ENCODE peak calls at places on chromosomes 16 and 17, in seven cellular contexts. One of them, this sample, is unnamed.

GRCh38 chr17:30337393-30337999 is 3.6 kb upstream of the TMIGD1 start:
- DNase-seq in Peyer's patch: no peak
- DNase-seq in fibroblast of mammary gland: no peak
- DNase-seq in neural progenitor cell: no peak
- DNase-seq in right atrium auricular region: no peak
- DNase-seq in HCT116: no peak
- DNase-seq in IMR-90: no peak
- DNase-seq in this sample: no peak

GRCh38 chr16:10932959-10933710 is 9.1 kb downstream of the DEXI start:
- DNase-seq in Peyer's patch: no peak
- DNase-seq in IMR-90: no peak
- DNase-seq in HCT116: no peak
- DNase-seq in neural progenitor cell: no peak
- DNase-seq in right atrium auricular region: no peak
- DNase-seq in fibroblast of mammary gland: no peak
- DNase-seq in this sample: no peak

GRCh38 chr16:55809386-55809785 is 23.5 kb downstream of the CES1 start:
- DNase-seq in neural progenitor cell: no peak
- DNase-seq in right atrium auricular region: no peak
- DNase-seq in IMR-90: no peak
- DNase-seq in fibroblast of mammary gland: no peak
- DNase-seq in HCT116: no peak
- DNase-seq in Peyer's patch: no peak
- DNase-seq in this sample: no peak

GRCh38 chr17:36124879-36125824 is 21.5 kb downstream of the CCL4 start:
- DNase-seq in HCT116: peak
- DNase-seq in Peyer's patch: no peak
- DNase-seq in right atrium auricular region: no peak
- DNase-seq in neural progenitor cell: peak
- DNase-seq in fibroblast of mammary gland: peak
- DNase-seq in IMR-90: no peak
- DNase-seq in this sample: no peak

GRCh38 chr16:87420401-87421368 is 28.5 kb downstream of the MAP1LC3B start:
- DNase-seq in HCT116: no peak
- DNase-seq in IMR-90: no peak
- DNase-seq in right atrium auricular region: no peak
- DNase-seq in neural progenitor cell: no peak
- DNase-seq in Peyer's patch: no peak
- DNase-seq in fibroblast of mammary gland: no peak
- DNase-seq in this sample: no peak

GRCh38 chr17:47077576-47077975 is 98.5 kb upstream of the RPRML start:
- DNase-seq in right atrium auricular region: no peak
- DNase-seq in IMR-90: peak
- DNase-seq in neural progenitor cell: no peak
- DNase-seq in HCT116: no peak
- DNase-seq in Peyer's patch: no peak
- DNase-seq in fibroblast of mammary gland: peak
- DNase-seq in this sample: no peak

GRCh38 chr16:55664786-55665407 is 9.1 kb downstream of the SLC6A2 start:
- DNase-seq in Peyer's patch: no peak
- DNase-seq in neural progenitor cell: no peak
- DNase-seq in fibroblast of mammary gland: no peak
- DNase-seq in right atrium auricular region: no peak
- DNase-seq in IMR-90: no peak
- DNase-seq in HCT116: no peak
- DNase-seq in this sample: no peak

GRCh38 chr17:32609085-32609484 is 122.3 kb downstream of the CDK5R1 start:
- DNase-seq in neural progenitor cell: no peak
- DNase-seq in Peyer's patch: peak
- DNase-seq in HCT116: peak
- DNase-seq in IMR-90: no peak
- DNase-seq in fibroblast of mammary gland: peak
- DNase-seq in right atrium auricular region: no peak
- DNase-seq in this sample: peak

GRCh38 chr17:48629411-48629759 is 3.2 kb upstream of the HOXB9 start:
- DNase-seq in HCT116: no peak
- DNase-seq in right atrium auricular region: no peak
- DNase-seq in IMR-90: no peak
- DNase-seq in fibroblast of mammary gland: no peak
- DNase-seq in Peyer's patch: no peak
- DNase-seq in neural progenitor cell: no peak
- DNase-seq in this sample: no peak

GRCh38 chr17:80254396-80255241 is 6.0 kb upstream of the RNF213 start:
- DNase-seq in fibroblast of mammary gland: peak
- DNase-seq in HCT116: peak
- DNase-seq in IMR-90: peak
- DNase-seq in right atrium auricular region: no peak
- DNase-seq in Peyer's patch: peak
- DNase-seq in neural progenitor cell: no peak
- DNase-seq in this sample: peak

GRCh38 chr16:79351927-79352326 is 248.6 kb downstream of the MAF start:
- DNase-seq in IMR-90: no peak
- DNase-seq in HCT116: no peak
- DNase-seq in right atrium auricular region: no peak
- DNase-seq in fibroblast of mammary gland: no peak
- DNase-seq in neural progenitor cell: no peak
- DNase-seq in Peyer's patch: no peak
- DNase-seq in this sample: no peak

GRCh38 chr16:80563066-80563465 is 22.3 kb downstream of the DYNLRB2 start:
- DNase-seq in right atrium auricular region: no peak
- DNase-seq in IMR-90: no peak
- DNase-seq in Peyer's patch: no peak
- DNase-seq in fibroblast of mammary gland: no peak
- DNase-seq in neural progenitor cell: no peak
- DNase-seq in HCT116: no peak
- DNase-seq in this sample: no peak

GRCh38 chr16:1137604-1138003 is 15.3 kb upstream of the CACNA1H start:
- DNase-seq in Peyer's patch: peak
- DNase-seq in IMR-90: peak
- DNase-seq in neural progenitor cell: no peak
- DNase-seq in fibroblast of mammary gland: peak
- DNase-seq in HCT116: no peak
- DNase-seq in right atrium auricular region: no peak
- DNase-seq in this sample: no peak

GRCh38 chr16:7393680-7394079 is 61.0 kb downstream of the RBFOX1 start:
- DNase-seq in neural progenitor cell: no peak
- DNase-seq in HCT116: no peak
- DNase-seq in IMR-90: no peak
- DNase-seq in right atrium auricular region: no peak
- DNase-seq in Peyer's patch: no peak
- DNase-seq in fibroblast of mammary gland: no peak
- DNase-seq in this sample: no peak

GRCh38 chr16:65876200-65876498 is 490.3 kb upstream of the CDH5 start:
- DNase-seq in neural progenitor cell: no peak
- DNase-seq in fibroblast of mammary gland: peak
- DNase-seq in IMR-90: peak
- DNase-seq in right atrium auricular region: no peak
- DNase-seq in Peyer's patch: no peak
- DNase-seq in HCT116: no peak
- DNase-seq in this sample: no peak

DNA sequence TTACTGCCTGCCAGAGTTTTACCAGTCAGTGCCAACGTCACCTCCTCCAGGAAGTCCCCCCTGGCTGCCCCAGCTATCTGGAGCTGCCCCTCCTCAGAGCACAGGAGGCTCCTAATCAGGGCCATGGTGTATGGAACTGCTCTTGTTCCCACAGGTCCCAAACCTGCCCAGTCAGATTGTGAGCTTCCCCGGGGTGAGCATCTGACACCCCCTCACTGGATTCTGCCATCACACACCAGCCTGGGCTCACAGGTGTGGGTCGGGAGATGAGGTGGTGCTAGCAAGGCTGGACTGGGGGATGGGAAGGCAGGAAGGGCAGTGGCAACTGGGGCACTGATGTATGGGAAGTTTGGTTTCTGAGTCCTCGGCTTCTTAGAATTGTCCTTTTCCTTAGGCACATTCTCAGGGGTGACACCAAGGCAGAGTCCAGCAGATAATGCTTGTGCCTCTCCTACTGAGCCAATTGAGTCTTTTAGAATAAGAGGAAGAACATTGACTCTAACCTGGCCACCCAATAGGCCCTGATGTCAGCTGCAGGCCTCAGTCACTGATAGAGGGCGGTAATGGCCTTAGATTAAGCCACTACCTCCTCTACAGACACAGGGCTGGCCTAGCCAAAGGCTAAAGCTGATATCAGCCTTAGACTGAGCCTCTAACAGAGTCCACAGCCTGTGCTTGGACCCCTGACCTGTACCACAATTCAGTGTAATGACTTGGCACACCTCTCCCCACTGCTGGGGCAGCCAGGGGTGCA is 107.9 kb downstream of the WSCD1 start:
- DNase-seq in neural progenitor cell: no peak
- DNase-seq in Peyer's patch: no peak
- DNase-seq in fibroblast of mammary gland: no peak
- DNase-seq in right atrium auricular region: no peak
- DNase-seq in HCT116: no peak
- DNase-seq in IMR-90: no peak
- DNase-seq in this sample: no peak
- TF ChIP-seq CTCF in neural progenitor cell: no peak
- TF ChIP-seq CTCF in Peyer's patch: no peak
- TF ChIP-seq CTCF in fibroblast of mammary gland: no peak
- TF ChIP-seq CTCF in right atrium auricular region: no peak
- TF ChIP-seq CTCF in HCT116: no peak
- TF ChIP-seq CTCF in IMR-90: no peak
- TF ChIP-seq CTCF in this sample: no peak

GRCh38 chr17:49920370-49920769 is 48.6 kb upstream of the DLX4 start:
- DNase-seq in neural progenitor cell: no peak
- DNase-seq in Peyer's patch: no peak
- DNase-seq in IMR-90: no peak
- DNase-seq in right atrium auricular region: no peak
- DNase-seq in fibroblast of mammary gland: no peak
- DNase-seq in HCT116: no peak
- DNase-seq in this sample: no peak
- H3K4me3 ChIP-seq in neural progenitor cell: no peak
- H3K4me3 ChIP-seq in Peyer's patch: no peak
- H3K4me3 ChIP-seq in IMR-90: no peak
- H3K4me3 ChIP-seq in right atrium auricular region: no peak
- H3K4me3 ChIP-seq in fibroblast of mammary gland: no peak
- H3K4me3 ChIP-seq in HCT116: no peak
- H3K4me3 ChIP-seq in this sample: no peak

DNA sequence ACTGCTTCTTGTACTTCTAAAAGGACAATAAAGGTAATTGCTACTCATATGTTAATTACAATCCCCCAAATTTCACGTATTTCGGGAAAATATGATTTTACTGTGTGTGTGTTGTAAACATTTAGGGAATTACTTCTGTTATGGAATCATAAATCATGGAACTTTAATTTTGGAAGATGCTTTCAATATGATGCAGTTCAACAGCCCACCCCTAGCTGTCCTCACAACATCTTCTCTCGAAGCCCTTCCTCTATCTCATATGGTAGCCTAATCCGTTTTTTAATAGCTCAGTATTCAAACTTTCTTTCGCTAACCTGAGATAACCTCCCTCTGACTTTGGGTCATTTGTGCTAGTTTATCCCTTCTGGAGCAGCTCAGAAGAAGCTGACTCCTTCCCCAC is 78.4 kb downstream of the ANKFN1 start:
- DNase-seq in neural progenitor cell: no peak
- DNase-seq in right atrium auricular region: no peak
- DNase-seq in Peyer's patch: no peak
- DNase-seq in fibroblast of mammary gland: peak
- DNase-seq in IMR-90: no peak
- DNase-seq in HCT116: no peak
- DNase-seq in this sample: no peak
- TF ChIP-seq CTCF in neural progenitor cell: peak
- TF ChIP-seq CTCF in right atrium auricular region: no peak
- TF ChIP-seq CTCF in Peyer's patch: no peak
- TF ChIP-seq CTCF in fibroblast of mammary gland: peak
- TF ChIP-seq CTCF in IMR-90: no peak
- TF ChIP-seq CTCF in HCT116: peak
- TF ChIP-seq CTCF in this sample: no peak

GRCh38 chr17:60075981-60076380 is 2.7 kb downstream of the HEATR6 start:
- DNase-seq in neural progenitor cell: no peak
- DNase-seq in right atrium auricular region: no peak
- DNase-seq in IMR-90: no peak
- DNase-seq in fibroblast of mammary gland: no peak
- DNase-seq in Peyer's patch: no peak
- DNase-seq in HCT116: no peak
- DNase-seq in this sample: no peak

GRCh38 chr17:60076811-60077210 is 1.9 kb downstream of the HEATR6 start:
- DNase-seq in neural progenitor cell: no peak
- DNase-seq in right atrium auricular region: no peak
- DNase-seq in HCT116: no peak
- DNase-seq in Peyer's patch: no peak
- DNase-seq in fibroblast of mammary gland: no peak
- DNase-seq in IMR-90: no peak
- DNase-seq in this sample: no peak

GRCh38 chr17:60079401-60079861 is 710 bp upstream of the HEATR6 start:
- DNase-seq in right atrium auricular region: no peak
- DNase-seq in IMR-90: no peak
- DNase-seq in HCT116: no peak
- DNase-seq in fibroblast of mammary gland: peak
- DNase-seq in Peyer's patch: no peak
- DNase-seq in neural progenitor cell: no peak
- DNase-seq in this sample: no peak

GRCh38 chr17:60077672-60078519 is 825 bp downstream of the HEATR6 start:
- DNase-seq in fibroblast of mammary gland: peak
- DNase-seq in neural progenitor cell: peak
- DNase-seq in right atrium auricular region: no peak
- DNase-seq in HCT116: no peak
- DNase-seq in IMR-90: no peak
- DNase-seq in Peyer's patch: peak
- DNase-seq in this sample: no peak

GRCh38 chr17:60077226-60077625 is 1.5 kb downstream of the HEATR6 start:
- DNase-seq in IMR-90: no peak
- DNase-seq in neural progenitor cell: peak
- DNase-seq in Peyer's patch: no peak
- DNase-seq in HCT116: no peak
- DNase-seq in right atrium auricular region: no peak
- DNase-seq in fibroblast of mammary gland: no peak
- DNase-seq in this sample: no peak
- H3K4me3 ChIP-seq in IMR-90: no peak
- H3K4me3 ChIP-seq in neural progenitor cell: peak
- H3K4me3 ChIP-seq in Peyer's patch: no peak
- H3K4me3 ChIP-seq in HCT116: no peak
- H3K4me3 ChIP-seq in right atrium auricular region: no peak
- H3K4me3 ChIP-seq in fibroblast of mammary gland: no peak
- H3K4me3 ChIP-seq in this sample: no peak

GRCh38 chr17:15917439-15918027 is 27.4 kb upstream of the ADORA2B start:
- DNase-seq in IMR-90: no peak
- DNase-seq in HCT116: no peak
- DNase-seq in fibroblast of mammary gland: no peak
- DNase-seq in right atrium auricular region: no peak
- DNase-seq in neural progenitor cell: no peak
- DNase-seq in Peyer's patch: no peak
- DNase-seq in this sample: no peak
- TF ChIP-seq CTCF in IMR-90: no peak
- TF ChIP-seq CTCF in HCT116: no peak
- TF ChIP-seq CTCF in fibroblast of mammary gland: no peak
- TF ChIP-seq CTCF in right atrium auricular region: no peak
- TF ChIP-seq CTCF in neural progenitor cell: no peak
- TF ChIP-seq CTCF in Peyer's patch: no peak
- TF ChIP-seq CTCF in this sample: no peak